ENCODE peak calls at places on chromosomes 11 and 22, in four cellular contexts. H is prostate gland, P is mesendoderm, L is neural progenitor cell. M is an unnamed sample. For H3K27me3, the result is how much of the 10 kb centered on the place peaks cover.

GRCh38 chr11:117424781-117425180 is 97.1 kb downstream of the CEP164 start:
- DNase-seq in H (no peak), P (no peak), L (no peak), M (no peak)

GRCh38 chr11:116263770-116264169 is 509.0 kb downstream of the BUD13 start:
- DNase-seq in H (no peak), P (peak), L (no peak), M (no peak)

GRCh38 chr11:86955674-86956522 is 703 bp upstream of the FZD4 start:
- DNase-seq in H (peak), P (peak), L (peak), M (peak)

GRCh38 chr11:19723572-19724342 is 11.1 kb downstream of the NAV2 start:
- DNase-seq in H (peak), P (no peak), L (no peak), M (peak)

GRCh38 chr11:65378208-65378927 is 4.1 kb downstream of the SLC25A45 start:
- DNase-seq in H (no peak), P (no peak), L (peak), M (no peak)

GRCh38 chr11:69374110-69374981 is 80.4 kb downstream of the MYEOV start:
- DNase-seq in H (no peak), P (no peak), L (no peak), M (peak)

GRCh38 chr11:121965330-121965729 is 150.7 kb downstream of the BLID start:
- DNase-seq in H (no peak), P (no peak), L (no peak), M (no peak)

GRCh38 chr11:73237471-73238290 is 19.6 kb downstream of the P2RY2 start:
- DNase-seq in H (no peak), P (no peak), L (no peak), M (peak)

GRCh38 chr22:39176067-39176621 is 23.7 kb upstream of the CBX7 start:
- DNase-seq in H (peak), P (peak), L (peak), M (no peak)

GRCh38 chr22:44497218-44497903 is 672 bp downstream of the RTL6 start:
- DNase-seq in H (no peak), P (peak), L (peak), M (no peak)

GRCh38 chr11:2175659-2176058 is 4.0 kb upstream of the TH start:
- DNase-seq in H (no peak), P (no peak), L (no peak), M (no peak)

GRCh38 chr11:72225411-72225951 is 914 bp downstream of the INPPL1 start:
- DNase-seq in H (no peak), P (peak), L (peak), M (peak)

GRCh38 chr11:78195917-78196545 is 7.3 kb downstream of the USP35 start:
- DNase-seq in H (no peak), P (no peak), L (no peak), M (no peak)

GRCh38 chr11:2843551-2843950 is 42.0 kb downstream of the CDKN1C start:
- DNase-seq in H (no peak), P (no peak), L (no peak), M (no peak)

GRCh38 chr22:45651931-45652528 is 19.6 kb upstream of the ATXN10 start:
- DNase-seq in H (no peak), P (no peak), L (no peak), M (no peak)

GRCh38 chr22:44822479-44822878 is 70.1 kb downstream of the ARHGAP8 start:
- DNase-seq in H (no peak), P (no peak), L (no peak), M (no peak)

GRCh38 chr11:67372232-67372992 is 986 bp downstream of the CLCF1 start:
- DNase-seq in H (no peak), P (no peak), L (peak), M (no peak)

GRCh38 chr11:117827521-117828511 is 3.3 kb upstream of the FXYD2 start:
- DNase-seq in H (no peak), P (no peak), L (no peak), M (no peak)

GRCh38 chr22:23566716-23567475 is 13.2 kb downstream of the IGLL1 start:
- DNase-seq in H (no peak), P (no peak), L (no peak), M (no peak)

GRCh38 chr11:126392638-126393023 is 37.1 kb downstream of the ST3GAL4 start:
- DNase-seq in H (no peak), P (no peak), L (no peak), M (no peak)

GRCh38 chr11:27972432-27973170 is 135.4 kb downstream of the KIF18A start:
- DNase-seq in H (no peak), P (no peak), L (no peak), M (no peak)

GRCh38 chr22:43886231-43886630 is 5.6 kb downstream of the PNPLA5 start:
- DNase-seq in H (no peak), P (no peak), L (no peak), M (no peak)

GRCh38 chr11:1870326-1870696 is 17.4 kb downstream of the LSP1 start:
- DNase-seq in H (no peak), P (no peak), L (no peak), M (no peak)

GRCh38 chr11:85170184-85170583 is 457.0 kb downstream of the DLG2 start:
- DNase-seq in H (no peak), P (peak), L (no peak), M (no peak)

GRCh38 chr11:62061356-62062222 is 62.2 kb upstream of the INCENP start:
- DNase-seq in H (peak), P (peak), L (no peak), M (no peak)

DNA sequence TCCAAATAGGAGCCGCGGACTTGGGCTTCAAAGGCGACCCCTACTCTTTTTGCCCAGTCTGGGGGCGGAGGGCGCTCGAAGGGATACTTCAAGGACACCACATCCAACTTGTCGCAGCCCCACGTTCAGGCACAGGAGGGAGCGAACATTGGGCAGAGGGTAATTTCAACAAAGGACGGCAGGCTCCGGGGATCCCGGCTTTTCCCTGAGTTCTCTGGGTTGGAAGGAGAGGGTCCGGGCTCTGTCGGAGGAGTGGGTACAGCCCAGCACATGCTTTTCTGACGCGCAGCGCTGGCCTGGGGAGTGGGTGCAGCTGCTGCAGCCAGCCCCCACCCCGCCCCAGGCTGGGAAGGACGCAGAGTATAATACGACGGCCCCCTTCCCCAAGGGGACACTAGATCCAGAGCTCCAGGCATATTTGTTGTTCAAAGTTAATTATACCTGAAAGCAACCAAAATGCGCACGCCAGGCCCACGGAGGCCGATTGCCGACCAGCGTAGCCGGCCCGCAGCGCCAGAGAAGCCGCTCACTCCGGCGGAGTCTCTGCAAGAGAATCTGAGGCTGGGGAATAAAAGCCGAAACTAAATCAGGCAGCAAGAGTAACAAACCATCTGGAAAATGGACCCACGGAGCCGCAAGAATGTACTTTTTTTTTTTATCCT is 13.8 kb upstream of the PAX6 start:
- DNase-seq in H (no peak), P (peak), L (peak), M (no peak)
- H3K4me3 ChIP-seq in H (no peak), P (no peak), L (peak), M (no peak)

DNA sequence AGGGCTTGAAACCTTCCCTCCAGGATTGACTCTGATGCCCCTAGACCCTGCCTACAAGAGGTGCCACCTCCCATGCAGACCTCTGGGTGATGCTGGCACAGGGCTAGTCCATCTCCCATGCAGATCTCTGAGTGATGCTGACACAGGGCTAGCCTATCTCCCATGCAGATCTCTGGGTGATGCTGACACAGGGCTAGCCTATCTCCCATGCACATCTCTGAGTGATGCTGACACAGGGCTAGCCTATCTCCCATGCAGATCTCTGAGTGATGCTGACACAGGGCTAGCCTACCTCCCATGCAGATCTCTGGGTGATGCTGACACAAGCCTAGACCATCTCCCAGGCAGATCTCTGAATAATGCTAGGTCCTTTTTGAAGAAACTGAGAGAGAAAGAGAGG is 321.7 kb downstream of the NTM start:
- DNase-seq in H (no peak), P (no peak), L (no peak), M (no peak)
- H3K27me3 ChIP-seq in H (under half), P (under half), L (half or more), M (under half)

GRCh38 chr11:10301656-10302293 is 3.1 kb upstream of the ADM start:
- DNase-seq in H (no peak), P (no peak), L (no peak), M (no peak)
- H3K4me3 ChIP-seq in H (peak), P (no peak), L (peak), M (peak)

GRCh38 chr11:6378695-6378989 is 11.6 kb upstream of the SMPD1 start:
- DNase-seq in H (no peak), P (no peak), L (no peak), M (no peak)
- H3K27me3 ChIP-seq in H (under half), P (under half), L (under half), M (under half)

DNA sequence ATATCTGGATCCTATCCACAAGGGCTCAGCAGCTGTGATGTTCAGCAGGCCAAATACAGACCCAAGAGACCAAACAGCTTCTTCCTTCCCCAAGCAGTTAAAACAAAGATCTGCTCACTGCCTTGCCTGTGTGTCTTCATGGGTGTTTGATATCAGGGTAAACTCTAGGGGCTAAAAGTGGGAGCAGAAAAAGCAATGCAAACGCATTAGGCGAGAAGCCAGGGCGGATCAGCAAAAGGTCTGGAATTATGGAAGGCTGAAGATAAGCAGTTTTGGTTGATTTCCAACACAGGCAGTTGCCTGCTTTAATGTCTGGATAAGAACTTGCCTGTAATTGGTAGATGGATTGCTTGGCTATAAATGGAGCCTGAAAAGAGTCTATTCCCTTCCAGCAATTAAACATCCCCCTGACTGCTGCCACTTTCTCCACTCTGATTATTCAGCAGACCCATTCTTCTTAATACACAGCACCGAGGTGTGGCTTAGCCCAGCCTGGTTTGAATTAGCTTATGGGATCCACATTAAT is 126.3 kb downstream of the COMMD9 start:
- DNase-seq in H (no peak), P (no peak), L (no peak), M (no peak)
- H3K4me3 ChIP-seq in H (no peak), P (no peak), L (no peak), M (no peak)

GRCh38 chr22:22420580-22420979 is 88.0 kb downstream of the ZNF280B start:
- DNase-seq in H (no peak), P (no peak), L (no peak), M (no peak)
- H3K27me3 ChIP-seq in H (under half), P (under half), L (half or more), M (under half)

GRCh38 chr22:22558972-22559603 is at the start of gene PRAME:
- DNase-seq in H (no peak), P (peak), L (peak), M (no peak)
- H3K4me3 ChIP-seq in H (no peak), P (no peak), L (no peak), M (no peak)